ENCODE peak calls at places on chromosomes 5 and 9, in five cellular contexts. One of them, this sample, is unnamed.

GRCh38 chr9:107730691-107731090 is 241.1 kb upstream of the KLF4 start:
- DNase-seq in SK-N-SH: no peak
- DNase-seq in GM12878: no peak
- DNase-seq in K562: no peak
- DNase-seq in HepG2: no peak
- DNase-seq in this sample: no peak

GRCh38 chr5:141393267-141393666 is 834 bp downstream of the PCDHGA8 start:
- DNase-seq in SK-N-SH: no peak
- DNase-seq in GM12878: no peak
- DNase-seq in K562: no peak
- DNase-seq in HepG2: no peak
- DNase-seq in this sample: no peak

GRCh38 chr5:98519530-98519929 is 253.9 kb upstream of the RGMB start:
- DNase-seq in SK-N-SH: no peak
- DNase-seq in GM12878: no peak
- DNase-seq in K562: no peak
- DNase-seq in HepG2: no peak
- DNase-seq in this sample: no peak

GRCh38 chr9:122213589-122214413 is 15.0 kb downstream of the LHX6 start:
- DNase-seq in SK-N-SH: peak
- DNase-seq in GM12878: no peak
- DNase-seq in K562: peak
- DNase-seq in HepG2: peak
- DNase-seq in this sample: peak

GRCh38 chr9:114000671-114001409 is 77.3 kb downstream of the AMBP start:
- DNase-seq in SK-N-SH: no peak
- DNase-seq in GM12878: no peak
- DNase-seq in K562: no peak
- DNase-seq in HepG2: no peak
- DNase-seq in this sample: no peak

GRCh38 chr5:119022017-119022745 is 33.8 kb upstream of the DTWD2 start:
- DNase-seq in SK-N-SH: peak
- DNase-seq in GM12878: no peak
- DNase-seq in K562: peak
- DNase-seq in HepG2: no peak
- DNase-seq in this sample: peak

GRCh38 chr5:93117753-93118531 is 463.1 kb downstream of the NR2F1-AS1 start:
- DNase-seq in SK-N-SH: no peak
- DNase-seq in GM12878: no peak
- DNase-seq in K562: no peak
- DNase-seq in HepG2: no peak
- DNase-seq in this sample: no peak

GRCh38 chr5:66113160-66113559 is 30.9 kb upstream of the SREK1 start:
- DNase-seq in SK-N-SH: no peak
- DNase-seq in GM12878: no peak
- DNase-seq in K562: no peak
- DNase-seq in HepG2: peak
- DNase-seq in this sample: no peak

GRCh38 chr9:136186386-136186785 is 18.5 kb downstream of the LHX3 start:
- DNase-seq in SK-N-SH: no peak
- DNase-seq in GM12878: no peak
- DNase-seq in K562: no peak
- DNase-seq in HepG2: no peak
- DNase-seq in this sample: no peak

GRCh38 chr5:34687269-34688011 is 31.3 kb downstream of the RAI14 start:
- DNase-seq in SK-N-SH: no peak
- DNase-seq in GM12878: no peak
- DNase-seq in K562: peak
- DNase-seq in HepG2: no peak
- DNase-seq in this sample: no peak

GRCh38 chr9:79224672-79225433 is 346.9 kb upstream of the TLE4 start:
- DNase-seq in SK-N-SH: no peak
- DNase-seq in GM12878: no peak
- DNase-seq in K562: no peak
- DNase-seq in HepG2: no peak
- DNase-seq in this sample: no peak

GRCh38 chr5:130126748-130127147 is 222.5 kb downstream of the CHSY3 start:
- DNase-seq in SK-N-SH: no peak
- DNase-seq in GM12878: no peak
- DNase-seq in K562: no peak
- DNase-seq in HepG2: no peak
- DNase-seq in this sample: no peak

GRCh38 chr9:7967093-7967827 is 167.7 kb upstream of the DMAC1 start:
- DNase-seq in SK-N-SH: no peak
- DNase-seq in GM12878: no peak
- DNase-seq in K562: no peak
- DNase-seq in HepG2: no peak
- DNase-seq in this sample: no peak

GRCh38 chr9:95264954-95265615 is 52.4 kb downstream of the FANCC start:
- DNase-seq in SK-N-SH: no peak
- DNase-seq in GM12878: no peak
- DNase-seq in K562: peak
- DNase-seq in HepG2: no peak
- DNase-seq in this sample: no peak

GRCh38 chr5:489689-490080 is 34.6 kb downstream of the SLC9A3 start:
- DNase-seq in SK-N-SH: no peak
- DNase-seq in GM12878: no peak
- DNase-seq in K562: no peak
- DNase-seq in HepG2: no peak
- DNase-seq in this sample: no peak

GRCh38 chr9:136981588-136982231 is 1.1 kb upstream of the LCNL1 start:
- DNase-seq in SK-N-SH: no peak
- DNase-seq in GM12878: no peak
- DNase-seq in K562: no peak
- DNase-seq in HepG2: peak
- DNase-seq in this sample: no peak

GRCh38 chr5:78731884-78732283 is 83.3 kb upstream of the LHFPL2 start:
- DNase-seq in SK-N-SH: no peak
- DNase-seq in GM12878: no peak
- DNase-seq in K562: no peak
- DNase-seq in HepG2: no peak
- DNase-seq in this sample: no peak

GRCh38 chr5:109304323-109304722 is 105.5 kb downstream of the PJA2 start:
- DNase-seq in SK-N-SH: no peak
- DNase-seq in GM12878: no peak
- DNase-seq in K562: no peak
- DNase-seq in HepG2: no peak
- DNase-seq in this sample: no peak

GRCh38 chr9:68949271-68950000 is 64.5 kb downstream of the PRKACG start:
- DNase-seq in SK-N-SH: peak
- DNase-seq in GM12878: peak
- DNase-seq in K562: no peak
- DNase-seq in HepG2: no peak
- DNase-seq in this sample: no peak

GRCh38 chr5:4630031-4630430 is 510.1 kb upstream of the ADAMTS16 start:
- DNase-seq in SK-N-SH: no peak
- DNase-seq in GM12878: no peak
- DNase-seq in K562: no peak
- DNase-seq in HepG2: peak
- DNase-seq in this sample: no peak

GRCh38 chr9:106305428-106306133 is 557.4 kb upstream of the ZNF462 start:
- DNase-seq in SK-N-SH: no peak
- DNase-seq in GM12878: no peak
- DNase-seq in K562: no peak
- DNase-seq in HepG2: no peak
- DNase-seq in this sample: no peak

GRCh38 chr5:170612256-170612656 is 108.4 kb downstream of the KCNIP1 start:
- DNase-seq in SK-N-SH: no peak
- DNase-seq in GM12878: no peak
- DNase-seq in K562: no peak
- DNase-seq in HepG2: no peak
- DNase-seq in this sample: no peak

GRCh38 chr9:107016383-107016782 is 153.4 kb downstream of the ZNF462 start:
- DNase-seq in SK-N-SH: no peak
- DNase-seq in GM12878: no peak
- DNase-seq in K562: no peak
- DNase-seq in HepG2: no peak
- DNase-seq in this sample: no peak

GRCh38 chr5:30405821-30406220 is 787.7 kb upstream of the CDH6 start:
- DNase-seq in SK-N-SH: no peak
- DNase-seq in GM12878: no peak
- DNase-seq in K562: no peak
- DNase-seq in HepG2: no peak
- DNase-seq in this sample: no peak

DNA sequence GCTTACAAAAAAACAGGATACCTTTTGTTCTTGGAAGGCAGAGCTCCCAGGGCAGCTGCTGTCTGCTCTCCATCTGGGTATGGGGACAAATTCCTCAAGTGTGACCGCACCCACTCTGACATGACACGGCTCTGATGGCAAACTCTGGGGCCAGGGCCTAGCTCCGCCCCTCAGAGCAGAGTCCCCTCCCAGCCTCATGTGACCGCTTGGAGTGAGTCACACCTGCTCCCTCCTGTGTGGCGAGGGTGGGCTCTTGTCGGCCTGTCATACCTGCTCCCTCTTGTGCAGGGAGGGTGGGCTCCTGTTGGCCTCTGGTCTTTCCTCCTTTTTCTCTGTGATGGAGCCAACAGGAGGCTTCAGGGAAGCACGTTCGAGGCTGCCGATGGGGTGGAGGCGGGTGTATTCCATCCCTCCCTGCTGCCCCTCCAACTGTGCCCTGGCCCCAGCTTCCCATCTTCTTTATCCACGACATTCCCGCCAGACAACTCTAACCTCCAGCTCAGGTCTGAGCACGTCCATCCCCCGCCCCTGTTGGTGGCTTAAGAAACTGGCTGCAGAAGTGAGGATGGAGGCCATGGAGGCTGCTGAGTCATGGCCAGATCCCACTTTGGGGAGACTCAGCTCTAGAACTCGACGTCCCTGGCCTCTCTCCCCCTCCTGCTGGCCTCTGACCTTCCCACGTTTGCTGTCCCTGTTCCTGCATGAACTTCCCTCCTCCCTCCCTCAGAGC is 65.3 kb downstream of the OLFM1 start:
- DNase-seq in SK-N-SH: peak
- DNase-seq in GM12878: no peak
- DNase-seq in K562: peak
- DNase-seq in HepG2: peak
- DNase-seq in this sample: peak
- TF ChIP-seq FOXM1 in SK-N-SH: no peak
- TF ChIP-seq FOXM1 in GM12878: no peak
- TF ChIP-seq FOXM1 in K562: no peak
- TF ChIP-seq FOXM1 in HepG2: no peak
- TF ChIP-seq FOXM1 in this sample: no peak

GRCh38 chr5:79924936-79925893 is 65.8 kb downstream of the MTX3 start:
- DNase-seq in SK-N-SH: no peak
- DNase-seq in GM12878: no peak
- DNase-seq in K562: no peak
- DNase-seq in HepG2: no peak
- DNase-seq in this sample: no peak
- TF ChIP-seq FOXM1 in SK-N-SH: no peak
- TF ChIP-seq FOXM1 in GM12878: no peak
- TF ChIP-seq FOXM1 in K562: no peak
- TF ChIP-seq FOXM1 in HepG2: no peak
- TF ChIP-seq FOXM1 in this sample: no peak

GRCh38 chr5:175082866-175083590 is 358.6 kb downstream of the MSX2 start:
- DNase-seq in SK-N-SH: no peak
- DNase-seq in GM12878: no peak
- DNase-seq in K562: no peak
- DNase-seq in HepG2: no peak
- DNase-seq in this sample: no peak
- TF ChIP-seq FOXM1 in SK-N-SH: no peak
- TF ChIP-seq FOXM1 in GM12878: no peak
- TF ChIP-seq FOXM1 in K562: no peak
- TF ChIP-seq FOXM1 in HepG2: no peak
- TF ChIP-seq FOXM1 in this sample: no peak

DNA sequence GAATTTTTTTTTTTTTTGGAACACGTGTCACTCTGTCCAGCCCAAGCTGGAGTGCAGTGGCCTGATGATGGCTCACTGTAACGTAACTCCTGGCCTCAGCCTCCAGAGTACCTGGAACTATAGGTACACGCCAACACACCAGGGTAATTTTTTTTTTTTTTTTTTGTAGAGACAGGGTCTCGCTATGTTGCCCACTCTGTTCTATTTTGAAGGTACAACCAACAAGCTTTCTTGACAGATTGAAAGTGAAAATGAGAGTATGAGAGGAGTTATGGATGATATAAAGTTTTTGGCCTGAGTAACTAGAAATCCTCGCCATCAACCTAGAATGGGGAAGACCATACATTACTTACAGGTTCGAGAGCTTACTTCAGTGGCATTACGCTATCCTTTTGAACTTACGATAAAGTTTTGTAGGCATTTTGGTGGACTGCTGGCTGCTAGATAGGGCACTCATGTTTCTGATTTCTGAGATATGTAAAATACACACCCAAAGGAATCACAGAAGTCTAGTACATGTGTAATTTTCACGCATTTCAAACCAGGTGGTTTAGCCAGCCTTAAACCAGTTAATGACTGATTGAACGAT is 806 bp upstream of the CDC42SE2 start:
- DNase-seq in SK-N-SH: peak
- DNase-seq in GM12878: no peak
- DNase-seq in K562: peak
- DNase-seq in HepG2: no peak
- DNase-seq in this sample: no peak
- TF ChIP-seq FOXM1 in SK-N-SH: no peak
- TF ChIP-seq FOXM1 in GM12878: no peak
- TF ChIP-seq FOXM1 in K562: no peak
- TF ChIP-seq FOXM1 in HepG2: no peak
- TF ChIP-seq FOXM1 in this sample: no peak

GRCh38 chr5:132747064-132747692 is at the start of gene CCNI2:
- DNase-seq in SK-N-SH: peak
- DNase-seq in GM12878: no peak
- DNase-seq in K562: no peak
- DNase-seq in HepG2: no peak
- DNase-seq in this sample: peak
- TF ChIP-seq FOXM1 in SK-N-SH: no peak
- TF ChIP-seq FOXM1 in GM12878: no peak
- TF ChIP-seq FOXM1 in K562: no peak
- TF ChIP-seq FOXM1 in HepG2: no peak
- TF ChIP-seq FOXM1 in this sample: no peak

DNA sequence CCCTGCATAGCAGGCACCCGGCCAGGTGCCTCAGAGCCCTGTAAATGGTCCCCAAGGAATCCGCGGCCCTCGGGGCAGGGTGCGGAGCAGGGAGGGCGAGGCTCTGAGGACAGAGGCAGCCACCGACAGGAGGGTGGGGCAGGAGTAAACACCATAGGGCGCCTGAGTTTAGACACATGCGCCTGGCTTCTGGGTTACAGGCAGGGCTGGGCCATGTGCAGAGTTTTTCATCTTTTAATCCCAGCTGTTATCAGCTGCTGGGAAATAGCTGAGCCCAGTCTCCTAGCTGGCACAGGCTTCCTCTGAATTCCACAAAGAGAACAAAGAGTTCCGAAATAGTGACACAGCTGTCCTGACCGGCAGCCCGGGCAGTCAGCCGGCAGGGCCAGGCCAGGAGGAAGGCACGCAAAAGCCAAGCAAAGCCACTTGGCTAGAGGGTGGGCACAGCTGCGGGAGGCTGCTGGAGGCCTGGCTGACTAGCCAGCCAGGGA is 98.9 kb upstream of the PHYKPL start:
- DNase-seq in SK-N-SH: peak
- DNase-seq in GM12878: no peak
- DNase-seq in K562: no peak
- DNase-seq in HepG2: no peak
- DNase-seq in this sample: no peak
- TF ChIP-seq FOXM1 in SK-N-SH: no peak
- TF ChIP-seq FOXM1 in GM12878: no peak
- TF ChIP-seq FOXM1 in K562: no peak
- TF ChIP-seq FOXM1 in HepG2: no peak
- TF ChIP-seq FOXM1 in this sample: no peak

This sample was measured in HEK293T.